ENCODE peak calls at places on chromosomes 11 and 22, in seven cellular contexts. J is PC-9, S is heart left ventricle, P is heart right ventricle, Z is psoas muscle, C is colonic mucosa, V is pancreas. M is an unnamed sample. For H3K4me1, the result is how much of the 10 kb centered on the place peaks cover.

GRCh38 chr22:29744902-29745301 is 21.9 kb downstream of the ZMAT5 start:
- DNase-seq in S (no peak), P (no peak), C (peak), J (no peak), V (no peak), Z (peak), M (no peak)

GRCh38 chr11:127521413-127521812 is 520.8 kb upstream of the KIRREL3 start:
- DNase-seq in J (no peak), S (no peak), C (no peak), V (no peak), P (no peak), Z (no peak), M (no peak)

GRCh38 chr11:62588966-62589637 is 2.2 kb downstream of the TUT1 start:
- DNase-seq in V (no peak), P (no peak), Z (peak), S (no peak), C (no peak), J (peak), M (no peak)

GRCh38 chr11:122709042-122709760 is 53.7 kb downstream of the UBASH3B start:
- DNase-seq in S (no peak), V (no peak), J (peak), Z (no peak), P (no peak), C (no peak), M (no peak)

GRCh38 chr22:44074286-44074984 is 50.3 kb downstream of the PARVB start:
- DNase-seq in S (no peak), C (no peak), P (no peak), J (no peak), V (no peak), Z (no peak), M (no peak)

GRCh38 chr11:65204646-65205601 is 23.2 kb downstream of the CAPN1 start:
- DNase-seq in J (peak), P (no peak), S (no peak), C (no peak), Z (peak), V (peak), M (no peak)

GRCh38 chr11:122486793-122487495 is 168.6 kb upstream of the UBASH3B start:
- DNase-seq in V (no peak), S (no peak), P (no peak), J (no peak), C (no peak), Z (no peak), M (no peak)

GRCh38 chr11:121555172-121555571 is 102.4 kb upstream of the SORL1-AS1 start:
- DNase-seq in P (no peak), V (no peak), S (no peak), C (no peak), J (no peak), Z (no peak), M (no peak)

GRCh38 chr11:44744160-44744559 is 17.4 kb downstream of the TSPAN18 start:
- DNase-seq in C (no peak), J (no peak), Z (no peak), V (no peak), P (no peak), S (no peak), M (no peak)

GRCh38 chr11:2091786-2092463 is 47.3 kb downstream of the IGF2 start:
- DNase-seq in P (no peak), J (no peak), Z (peak), C (no peak), V (no peak), S (no peak), M (no peak)

GRCh38 chr11:6319001-6319878 is 1.1 kb downstream of the CAVIN3 start:
- DNase-seq in V (peak), C (no peak), J (peak), P (peak), S (peak), Z (peak), M (peak)

GRCh38 chr11:1103401-1104360 is 29.0 kb downstream of the MUC2 start:
- DNase-seq in C (no peak), Z (peak), V (peak), S (no peak), J (no peak), P (peak), M (no peak)

GRCh38 chr11:2795491-2795991 is 90.0 kb downstream of the CDKN1C start:
- DNase-seq in P (peak), C (peak), S (peak), Z (peak), J (no peak), V (peak), M (peak)

GRCh38 chr22:25564979-25565677 is 653 bp downstream of the GRK3 start:
- DNase-seq in C (peak), V (peak), P (peak), Z (peak), S (peak), J (no peak), M (peak)

GRCh38 chr11:115017529-115017928 is 339.2 kb downstream of the NXPE2 start:
- DNase-seq in S (no peak), P (no peak), J (no peak), C (no peak), V (no peak), Z (no peak), M (no peak)

GRCh38 chr22:45977551-45978274 is 751 bp upstream of the WNT7B start:
- DNase-seq in S (no peak), Z (no peak), P (no peak), C (no peak), V (peak), J (no peak), M (no peak)

GRCh38 chr11:30174265-30175022 is 56.4 kb upstream of the FSHB start:
- DNase-seq in C (no peak), J (no peak), Z (no peak), V (no peak), P (no peak), S (no peak), M (no peak)

GRCh38 chr11:94449437-94449836 is 44.2 kb downstream of the MRE11 start:
- DNase-seq in S (no peak), J (no peak), P (no peak), C (no peak), V (no peak), Z (no peak), M (no peak)

GRCh38 chr22:20155330-20156041 is 4.6 kb upstream of the CCDC188 start:
- DNase-seq in S (peak), Z (peak), J (no peak), V (no peak), C (peak), P (peak), M (peak)

GRCh38 chr11:1303196-1303821 is 6.1 kb downstream of the TOLLIP start:
- DNase-seq in J (peak), P (peak), C (no peak), V (peak), S (no peak), Z (no peak), M (peak)

DNA sequence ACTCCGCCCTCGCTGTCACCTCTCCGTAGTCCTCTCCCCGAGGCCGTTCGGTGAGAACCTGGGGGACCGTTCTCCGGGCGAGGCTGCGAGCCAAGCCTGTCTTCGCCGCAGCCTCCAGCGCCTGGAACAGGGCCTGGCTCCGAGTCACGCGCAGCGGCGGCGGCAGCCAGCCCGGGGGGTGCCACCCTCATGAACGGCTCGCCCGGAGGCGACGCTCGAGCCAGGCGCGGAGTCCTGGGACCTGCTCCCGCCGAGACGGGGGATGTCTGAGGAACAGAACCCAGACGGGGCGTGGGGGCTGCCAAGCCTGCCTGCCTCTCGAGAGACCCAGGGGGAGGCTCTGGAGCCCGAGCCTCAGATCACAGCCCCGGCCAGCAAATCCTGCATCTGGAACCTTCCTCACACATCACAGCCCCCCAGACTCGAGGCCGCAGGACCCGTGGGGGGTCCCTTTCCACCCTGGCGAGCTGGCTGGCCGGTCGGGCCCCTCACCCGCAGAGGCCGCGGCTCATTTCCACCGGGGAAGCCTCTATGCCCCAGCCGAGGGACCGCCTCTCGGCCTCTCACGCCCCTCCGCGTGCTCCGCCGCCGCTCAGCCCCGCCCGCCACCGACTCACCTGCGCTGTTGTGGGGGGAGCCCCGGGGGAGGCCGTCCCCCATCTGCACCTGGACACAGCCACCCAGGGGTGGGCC is 4.1 kb downstream of the SHISA8 start:
- DNase-seq in S (peak), C (no peak), V (no peak), P (peak), Z (peak), J (peak), M (no peak)
- H3K4me3 ChIP-seq in S (peak), C (peak), V (peak), P (peak), Z (peak), J (no peak), M (peak)

DNA sequence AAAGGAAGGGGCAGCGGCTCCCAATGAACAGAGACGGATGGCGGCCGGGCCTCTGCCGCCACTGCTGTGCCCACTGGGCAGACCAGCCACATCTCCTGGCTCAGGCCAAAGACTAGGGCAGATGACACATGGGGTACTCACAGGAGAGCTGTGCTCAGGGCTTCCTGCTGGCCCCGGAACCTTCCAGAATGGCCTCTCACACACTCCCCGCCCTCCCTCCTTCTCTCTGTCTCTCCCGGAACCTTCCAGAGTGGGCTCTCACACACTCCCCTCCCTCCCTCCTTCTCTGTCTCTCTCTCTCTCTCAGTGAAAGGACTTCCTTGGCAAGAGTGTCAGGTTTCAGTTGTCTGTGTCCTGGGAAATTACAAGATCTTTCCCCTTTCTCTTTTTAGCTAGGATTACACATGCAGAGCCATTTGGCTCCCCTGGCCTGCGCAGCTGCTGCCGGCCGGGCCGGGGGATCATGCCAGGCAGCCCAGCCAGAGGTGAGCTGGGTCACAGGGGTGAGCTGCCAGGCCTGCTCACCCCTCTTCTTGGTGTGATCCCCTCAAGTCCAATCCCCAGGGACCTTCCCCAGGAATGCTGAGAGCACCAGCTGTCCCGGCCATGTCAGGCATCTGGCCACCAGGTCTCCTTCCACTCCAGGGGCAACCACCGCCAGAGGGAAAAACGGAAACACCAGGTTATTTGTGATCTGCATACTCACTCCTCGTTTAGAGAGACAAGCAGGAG is 45.3 kb upstream of the ADA2 start:
- DNase-seq in J (no peak), C (no peak), Z (peak), P (no peak), V (no peak), S (peak), M (peak)
- TF ChIP-seq CTCF in J (no peak), C (no peak), Z (peak), P (no peak), V (no peak), S (no peak), M (no peak)

GRCh38 chr11:17164361-17165246 is 43.2 kb downstream of the PIK3C2A start:
- DNase-seq in C (no peak), P (no peak), J (peak), V (no peak), S (no peak), Z (no peak), M (peak)

GRCh38 chr11:17162376-17162775 is 45.4 kb downstream of the PIK3C2A start:
- DNase-seq in Z (no peak), P (no peak), V (no peak), C (no peak), S (no peak), J (no peak), M (no peak)

GRCh38 chr11:17163742-17164141 is 44.0 kb downstream of the PIK3C2A start:
- DNase-seq in V (no peak), J (no peak), S (no peak), C (no peak), P (no peak), Z (no peak), M (no peak)

GRCh38 chr11:17163296-17163695 is 44.5 kb downstream of the PIK3C2A start:
- DNase-seq in V (no peak), J (no peak), S (no peak), C (no peak), Z (no peak), P (no peak), M (no peak)

DNA sequence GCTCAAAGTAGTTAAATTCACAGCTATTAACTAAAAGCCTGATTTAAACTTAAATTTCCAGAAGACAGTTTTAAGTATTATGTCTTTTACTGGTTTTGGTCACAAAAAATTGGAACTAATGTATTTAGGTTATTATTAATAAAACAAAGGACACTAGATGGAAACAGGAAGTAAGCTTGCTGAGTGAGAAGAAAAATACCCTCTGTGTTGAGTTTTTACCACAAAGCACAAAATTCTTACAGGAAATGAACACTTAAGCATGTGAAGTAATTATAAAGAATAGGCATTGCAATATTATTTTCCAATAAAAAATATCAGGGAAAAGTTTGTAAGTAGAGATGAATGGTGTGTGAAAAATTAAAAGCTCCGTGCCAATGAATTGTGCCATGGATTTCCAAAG is 46.3 kb downstream of the PIK3C2A start:
- DNase-seq in P (no peak), V (no peak), Z (no peak), J (no peak), S (no peak), C (no peak), M (no peak)
- H3K4me1 ChIP-seq in P (half or more), V (under half), Z (under half), J (under half), S (under half), C (under half), M (under half)

DNA sequence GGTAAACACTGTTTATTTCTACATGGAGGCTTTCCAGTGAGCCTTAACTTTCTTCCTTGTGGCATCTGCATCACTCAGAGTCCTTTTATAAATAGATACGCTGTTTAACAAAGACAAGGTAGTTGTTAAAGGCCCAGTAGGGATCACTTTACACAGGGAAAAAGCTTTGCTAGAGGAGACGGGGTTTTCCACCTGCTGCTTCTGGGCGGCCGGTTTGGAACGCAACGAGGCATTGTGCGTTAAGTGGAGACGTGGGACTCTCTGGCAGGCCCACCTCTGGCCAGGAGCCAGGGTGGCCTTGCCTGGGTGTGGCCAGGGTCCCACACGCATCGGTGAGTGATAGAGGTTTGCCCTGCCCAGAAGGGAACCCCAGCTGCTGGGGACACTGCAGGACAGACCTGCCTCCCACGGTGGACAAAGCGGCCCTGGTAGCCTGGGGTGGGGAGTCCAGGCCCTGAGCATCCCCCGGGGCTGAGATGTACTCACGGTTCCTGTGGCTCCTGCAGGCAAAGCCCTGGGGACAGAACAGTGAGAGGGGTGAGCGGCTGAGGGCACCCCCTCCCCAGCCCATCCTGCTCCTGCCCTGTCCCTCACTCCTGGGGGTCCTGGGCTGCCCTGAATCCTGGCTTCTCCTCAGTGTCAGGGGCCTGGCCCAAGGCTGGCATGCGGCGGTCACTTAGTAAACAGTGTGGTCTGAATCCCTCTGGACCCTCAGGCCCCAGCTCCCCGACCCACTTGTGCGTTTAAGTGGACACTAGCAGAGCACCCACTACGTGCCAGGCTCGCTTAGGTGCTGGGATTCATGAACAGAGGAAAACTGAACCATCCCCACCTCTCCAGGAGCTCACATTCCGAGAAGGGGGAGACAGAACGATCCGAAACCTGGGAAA is 4.2 kb downstream of the IL17REL start:
- DNase-seq in J (no peak), V (no peak), Z (no peak), C (no peak), S (no peak), P (no peak), M (no peak)
- H3K4me3 ChIP-seq in J (no peak), V (no peak), Z (no peak), C (no peak), S (no peak), P (no peak), M (no peak)

DNA sequence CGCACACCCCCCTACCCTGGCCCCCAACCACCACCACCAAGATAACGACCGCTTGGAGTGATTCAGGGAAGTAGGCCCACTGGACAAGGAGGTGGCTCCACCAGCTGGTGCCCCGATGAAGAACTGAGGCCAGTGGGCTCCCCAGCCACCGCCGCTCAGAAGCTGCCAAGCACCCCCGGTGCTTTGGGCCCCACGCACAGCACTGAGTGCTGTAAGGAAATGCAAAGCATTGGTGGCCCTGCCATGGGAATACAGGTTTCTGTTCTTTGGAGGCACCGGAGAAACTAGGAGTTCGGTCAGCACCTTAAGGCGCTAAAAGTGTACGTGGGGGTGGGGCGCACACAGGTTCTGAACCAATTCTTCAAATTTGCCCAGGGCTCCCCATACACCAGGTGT is 664 bp upstream of the PRSS23 start:
- DNase-seq in C (peak), Z (no peak), J (no peak), V (peak), S (no peak), P (no peak), M (peak)
- TF ChIP-seq CTCF in C (no peak), Z (no peak), J (no peak), V (no peak), S (no peak), P (peak), M (no peak)

DNA sequence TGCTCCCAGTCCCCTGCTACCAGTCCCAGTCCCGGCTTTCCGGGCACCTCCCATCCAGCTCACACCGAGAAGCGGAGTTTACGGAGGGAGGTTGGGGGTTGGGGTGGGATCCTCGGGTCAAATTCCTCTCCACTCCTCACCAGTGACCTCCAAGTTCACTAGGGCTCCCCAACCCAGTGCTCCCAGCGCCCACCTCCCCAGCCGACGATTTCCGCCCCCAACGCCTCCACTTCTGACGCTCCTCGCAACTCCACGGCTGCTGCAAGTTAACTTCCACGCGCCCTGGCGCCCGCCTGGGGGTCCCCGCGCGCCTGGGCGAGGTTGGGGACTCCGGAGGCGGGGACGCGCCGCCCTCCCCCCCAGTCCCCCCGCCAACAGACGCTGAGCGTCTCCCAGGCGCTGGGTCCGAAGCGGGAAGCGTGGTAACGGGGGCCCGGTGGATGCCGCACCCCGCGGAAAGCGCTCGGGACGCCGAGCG is 526 bp downstream of the TPST2 start:
- DNase-seq in Z (peak), P (peak), S (peak), C (peak), J (no peak), V (peak), M (peak)
- H3K4me1 ChIP-seq in Z (under half), P (half or more), S (under half), C (under half), J (under half), V (under half), M (under half)

DNA sequence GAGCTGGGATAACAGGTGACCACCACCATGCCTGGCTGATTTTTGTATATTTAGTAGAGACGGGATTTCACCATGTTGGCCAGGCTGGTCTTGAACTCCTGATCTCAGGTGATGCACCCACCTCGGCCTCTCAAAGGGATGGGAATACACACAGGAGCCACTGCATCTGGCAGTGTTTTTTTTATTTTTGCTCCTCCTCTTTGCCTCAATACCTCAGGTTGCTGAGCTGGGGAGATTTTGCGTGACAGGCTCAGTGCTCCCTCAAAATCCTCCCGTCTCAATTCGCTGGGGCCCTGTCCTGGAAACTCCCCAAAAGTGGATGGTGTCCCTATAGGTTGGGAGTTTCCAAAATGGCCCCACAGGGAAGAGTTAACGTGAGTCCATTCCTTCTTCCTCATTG is 71.7 kb downstream of the GGTLC2 start:
- DNase-seq in S (no peak), V (no peak), P (no peak), J (no peak), Z (no peak), C (no peak), M (no peak)
- H3K4me3 ChIP-seq in S (no peak), V (no peak), P (no peak), J (no peak), Z (no peak), C (no peak), M (no peak)